ENCODE peak calls at places on chromosomes 1 and 21, in eight cellular contexts. W is DND-41, N is B cell, E is brain microvascular endothelial cell, I is neural crest cell, O is RWPE1, D is fibroblast of lung, M is A673. S is an unnamed sample.

GRCh38 chr1:71666609-71667008 is 585.8 kb upstream of the ZRANB2 start:
- DNase-seq in W (no peak), N (no peak), E (no peak), I (no peak), O (no peak), D (peak), M (no peak), S (no peak)

GRCh38 chr1:109773900-109774485 is 10.3 kb upstream of the EPS8L3 start:
- DNase-seq in W (no peak), N (no peak), E (no peak), I (no peak), O (no peak), D (no peak), M (no peak), S (no peak)

GRCh38 chr1:26083246-26083645 is 15.8 kb upstream of the TRIM63 start:
- DNase-seq in W (no peak), N (no peak), E (peak), I (no peak), O (no peak), D (no peak), M (no peak), S (peak)

GRCh38 chr1:227894306-227894721 is 53.4 kb downstream of the WNT9A start:
- DNase-seq in W (no peak), N (no peak), E (no peak), I (no peak), O (no peak), D (no peak), M (no peak), S (peak)

GRCh38 chr21:44405948-44406872 is 49.1 kb upstream of the LRRC3 start:
- DNase-seq in W (no peak), N (no peak), E (peak), I (no peak), O (no peak), D (no peak), M (no peak), S (no peak)

GRCh38 chr1:76587213-76587612 is 280.1 kb upstream of the ST6GALNAC5 start:
- DNase-seq in W (no peak), N (no peak), E (no peak), I (no peak), O (no peak), D (no peak), M (no peak), S (no peak)

GRCh38 chr1:53957231-53957818 is 11.2 kb downstream of the LRRC42 start:
- DNase-seq in W (no peak), N (no peak), E (no peak), I (no peak), O (peak), D (no peak), M (no peak), S (no peak)

GRCh38 chr1:34378968-34379729 is 202.4 kb downstream of the C1orf94 start:
- DNase-seq in W (no peak), N (no peak), E (no peak), I (no peak), O (no peak), D (no peak), M (no peak), S (no peak)

GRCh38 chr21:26445440-26445839 is 127.6 kb downstream of the CYYR1 start:
- DNase-seq in W (no peak), N (no peak), E (no peak), I (no peak), O (no peak), D (peak), M (no peak), S (no peak)

GRCh38 chr1:174710868-174711845 is 263.4 kb downstream of the GPR52 start:
- DNase-seq in W (no peak), N (no peak), E (no peak), I (no peak), O (no peak), D (no peak), M (no peak), S (no peak)

GRCh38 chr21:43933680-43934079 is 68.7 kb downstream of the AGPAT3 start:
- DNase-seq in W (no peak), N (no peak), E (no peak), I (no peak), O (no peak), D (no peak), M (no peak), S (no peak)

GRCh38 chr1:225911207-225912130 is 12.6 kb downstream of the PYCR2 start:
- DNase-seq in W (peak), N (peak), E (peak), I (peak), O (no peak), D (peak), M (peak), S (peak)

GRCh38 chr1:147207192-147207591 is 17.9 kb downstream of the FMO5 start:
- DNase-seq in W (no peak), N (no peak), E (no peak), I (no peak), O (no peak), D (no peak), M (no peak), S (no peak)

GRCh38 chr21:33372582-33372981 is 30.6 kb upstream of the IFNGR2 start:
- DNase-seq in W (no peak), N (no peak), E (no peak), I (no peak), O (no peak), D (no peak), M (no peak), S (no peak)

GRCh38 chr21:45295576-45296365 is 8.1 kb upstream of the POFUT2 start:
- DNase-seq in W (no peak), N (no peak), E (peak), I (no peak), O (no peak), D (peak), M (no peak), S (no peak)

GRCh38 chr1:27293915-27294314 is 28.0 kb upstream of the TMEM222 start:
- DNase-seq in W (no peak), N (no peak), E (no peak), I (no peak), O (no peak), D (no peak), M (no peak), S (no peak)

GRCh38 chr1:158675563-158675962 is 11.0 kb downstream of the SPTA1 start:
- DNase-seq in W (no peak), N (no peak), E (no peak), I (no peak), O (no peak), D (no peak), M (no peak), S (no peak)

GRCh38 chr1:216723274-216723780 is at the start of gene ESRRG:
- DNase-seq in W (no peak), N (peak), E (no peak), I (peak), O (peak), D (no peak), M (peak), S (peak)

GRCh38 chr1:216731562-216731961 is 8.3 kb upstream of the ESRRG start:
- DNase-seq in W (no peak), N (no peak), E (no peak), I (no peak), O (no peak), D (no peak), M (no peak), S (no peak)

GRCh38 chr1:216722841-216723240 is 388 bp downstream of the ESRRG start:
- DNase-seq in W (no peak), N (no peak), E (no peak), I (no peak), O (no peak), D (no peak), M (no peak), S (no peak)

GRCh38 chr1:216721878-216722277 is 1.4 kb downstream of the ESRRG start:
- DNase-seq in W (no peak), N (no peak), E (no peak), I (no peak), O (no peak), D (no peak), M (no peak), S (no peak)

DNA sequence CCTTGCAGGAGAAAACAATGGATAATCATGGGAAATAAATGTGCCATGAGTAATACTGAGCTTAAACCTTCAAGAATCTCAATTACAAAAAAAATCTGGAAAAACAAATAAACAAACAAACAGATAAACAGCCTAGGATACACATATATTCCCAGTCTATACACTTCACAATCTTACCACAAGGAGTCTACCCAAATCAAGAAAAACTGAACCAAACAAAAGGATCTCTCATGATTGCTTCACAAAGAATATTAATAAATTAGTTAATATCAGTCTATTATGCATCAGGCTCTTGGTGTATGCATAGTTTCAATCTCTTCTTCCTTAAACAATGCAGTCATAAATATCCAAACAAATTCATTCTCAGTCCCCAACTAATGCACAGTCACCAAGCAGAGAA is 3.2 kb upstream of the ESRRG start:
- DNase-seq in W (no peak), N (no peak), E (no peak), I (no peak), O (no peak), D (no peak), M (no peak), S (no peak)
- TF ChIP-seq CTCF in W (no peak), N (no peak), E (no peak), I (peak), O (no peak), D (no peak), M (no peak), S (no peak)

DNA sequence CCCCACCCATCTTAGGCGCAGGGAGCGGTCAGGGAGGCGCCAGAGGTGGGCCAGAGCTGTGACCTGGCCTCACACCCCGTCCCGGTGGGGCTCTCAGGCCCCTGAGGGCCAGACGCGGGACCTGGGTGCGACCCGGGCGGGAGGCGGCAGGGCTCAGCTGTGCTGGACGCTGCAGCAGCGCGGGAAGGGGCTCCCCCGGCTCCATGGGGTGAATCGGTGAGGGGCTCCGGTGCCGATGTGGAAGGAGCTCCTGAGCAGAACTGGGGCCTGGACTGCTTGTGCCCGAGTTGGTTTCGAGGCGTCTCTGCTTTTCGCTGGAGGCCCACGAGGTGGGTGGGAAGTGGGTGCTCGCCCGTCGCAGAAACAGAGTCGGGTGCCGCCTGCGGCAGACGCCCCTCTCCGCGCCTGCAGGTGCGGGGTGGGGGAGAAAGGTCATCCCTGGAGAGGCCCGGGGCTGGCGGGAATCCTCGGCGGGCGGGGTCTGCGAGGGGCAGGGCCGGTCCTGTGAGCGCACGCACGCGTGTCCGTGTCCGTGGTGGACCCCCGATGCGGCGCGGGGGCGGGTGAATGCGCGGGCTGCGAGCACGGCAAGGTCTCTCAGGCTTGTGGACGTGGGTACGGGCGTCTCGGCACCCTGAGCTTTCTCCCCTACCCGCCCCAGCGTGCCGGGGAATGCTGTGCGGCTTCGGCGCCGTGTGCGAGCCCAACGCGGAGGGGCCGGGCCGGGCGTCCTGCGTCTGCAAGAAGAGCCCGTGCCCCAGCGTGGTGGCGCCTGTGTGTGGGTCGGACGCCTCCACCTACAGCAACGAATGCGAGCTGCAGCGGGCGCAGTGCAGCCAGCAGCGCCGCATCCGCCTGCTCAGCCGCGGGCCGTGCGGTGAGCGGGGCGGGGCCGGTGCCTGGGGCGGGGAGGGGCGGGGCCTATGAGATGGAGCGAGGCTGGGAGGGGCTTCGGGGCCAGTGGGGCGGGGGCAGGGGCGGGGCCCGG is 20.4 kb downstream of the AGRN start:
- DNase-seq in W (peak), N (peak), E (peak), I (peak), O (peak), D (peak), M (peak), S (no peak)
- TF ChIP-seq CTCF in W (peak), N (no peak), E (peak), I (peak), O (peak), D (peak), M (peak), S (no peak)

GRCh38 chr1:28646040-28646439 is 2.4 kb upstream of the RNU11 start:
- DNase-seq in W (no peak), N (no peak), E (peak), I (no peak), O (no peak), D (no peak), M (no peak), S (no peak)

GRCh38 chr1:28642847-28643635 is at the start of gene TAF12:
- DNase-seq in W (peak), N (peak), E (peak), I (peak), O (peak), D (peak), M (peak), S (peak)

GRCh38 chr1:28648493-28649238 is at the start of gene RNU11:
- DNase-seq in W (peak), N (peak), E (peak), I (peak), O (peak), D (peak), M (peak), S (peak)
- TF ChIP-seq CTCF in W (no peak), N (no peak), E (no peak), I (no peak), O (no peak), D (peak), M (no peak), S (no peak)

GRCh38 chr1:213075725-213076124 is 24.7 kb downstream of the RPS6KC1 start:
- DNase-seq in W (no peak), N (no peak), E (no peak), I (no peak), O (no peak), D (no peak), M (no peak), S (no peak)

GRCh38 chr1:213065800-213066199 is 14.8 kb downstream of the RPS6KC1 start:
- DNase-seq in W (no peak), N (no peak), E (no peak), I (no peak), O (no peak), D (no peak), M (no peak), S (no peak)

GRCh38 chr1:213066363-213066762 is 15.3 kb downstream of the RPS6KC1 start:
- DNase-seq in W (no peak), N (no peak), E (no peak), I (no peak), O (no peak), D (no peak), M (no peak), S (no peak)

GRCh38 chr1:213067366-213067765 is 16.3 kb downstream of the RPS6KC1 start:
- DNase-seq in W (no peak), N (no peak), E (no peak), I (no peak), O (no peak), D (no peak), M (no peak), S (no peak)

GRCh38 chr1:213070399-213070798 is 19.4 kb downstream of the RPS6KC1 start:
- DNase-seq in W (no peak), N (peak), E (peak), I (no peak), O (peak), D (peak), M (peak), S (peak)
- TF ChIP-seq CTCF in W (no peak), N (no peak), E (peak), I (no peak), O (peak), D (peak), M (peak), S (no peak)

DNA sequence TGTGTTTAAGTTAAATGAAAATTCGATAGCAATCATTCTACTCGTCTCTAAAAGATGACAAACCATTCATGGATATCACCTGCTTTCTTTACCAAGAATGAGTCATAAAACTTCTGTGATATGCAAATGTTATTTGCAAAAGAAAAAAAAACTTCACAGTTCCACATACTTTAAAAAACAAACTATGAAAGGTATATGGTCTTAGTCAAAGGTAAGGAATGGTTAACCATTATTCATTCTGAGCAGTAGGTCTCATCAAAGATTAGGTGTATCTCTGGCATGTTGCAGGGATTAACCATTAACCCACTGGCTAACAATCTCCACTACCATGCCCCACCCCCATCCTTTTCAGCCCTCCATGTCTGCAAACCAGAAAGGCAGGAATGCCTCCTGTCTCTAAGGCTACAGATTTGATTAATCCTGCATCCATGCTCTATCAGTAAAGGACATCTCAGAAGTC is 44.4 kb downstream of the PTPN14 start:
- DNase-seq in W (no peak), N (no peak), E (no peak), I (no peak), O (peak), D (no peak), M (no peak), S (peak)
- TF ChIP-seq CTCF in W (no peak), N (no peak), E (no peak), I (no peak), O (no peak), D (no peak), M (no peak), S (no peak)

GRCh38 chr1:63004868-63005267 is 220.9 kb downstream of the ATG4C start:
- DNase-seq in W (no peak), N (no peak), E (peak), I (no peak), O (peak), D (peak), M (peak), S (peak)
- TF ChIP-seq CTCF in W (peak), N (no peak), E (peak), I (peak), O (no peak), D (peak), M (peak), S (peak)

GRCh38 chr21:31213787-31214186 is 130.3 kb downstream of the TIAM1 start:
- DNase-seq in W (no peak), N (no peak), E (no peak), I (no peak), O (no peak), D (no peak), M (no peak), S (no peak)
- TF ChIP-seq CTCF in W (peak), N (no peak), E (no peak), I (no peak), O (no peak), D (no peak), M (no peak), S (no peak)